ENCODE peak calls at places on chromosomes 16 and 17, in four cellular contexts. V, C, D and U are unnamed samples.

GRCh38 chr17:51617876-51618455 is 357.6 kb downstream of the UTP18 start:
- DNase-seq in V (no peak), C (no peak), D (no peak), U (no peak)

GRCh38 chr17:57945999-57946797 is 9.0 kb downstream of the CUEDC1 start:
- DNase-seq in V (no peak), C (no peak), D (peak; percentile 47), U (peak; percentile 70)

GRCh38 chr17:55531053-55531728 is 19.9 kb upstream of the SMIM36 start:
- DNase-seq in V (no peak), C (no peak), D (no peak), U (no peak)

GRCh38 chr16:424033-424622 is 1.3 kb upstream of the RAB11FIP3 start:
- DNase-seq in V (peak; percentile 89), C (no peak), D (no peak), U (peak; percentile 96)

GRCh38 chr17:1521067-1521466 is 4.7 kb upstream of the INPP5K start:
- DNase-seq in V (no peak), C (no peak), D (no peak), U (no peak)

GRCh38 chr17:38885728-38886642 is 16.1 kb downstream of the LASP1 start:
- DNase-seq in V (no peak), C (no peak), D (no peak), U (no peak)

GRCh38 chr16:12501727-12502457 is 301.8 kb downstream of the CPPED1 start:
- DNase-seq in V (no peak), C (no peak), D (no peak), U (peak; percentile 79)

GRCh38 chr17:4479340-4479981 is 19.2 kb upstream of the SPNS2 start:
- DNase-seq in V (no peak), C (no peak), D (no peak), U (peak; percentile 25)

GRCh38 chr17:42608692-42609181 is 437 bp downstream of the RETREG3 start:
- DNase-seq in V (no peak), C (no peak), D (peak; percentile 52), U (no peak)

GRCh38 chr16:10594312-10594950 is 14.0 kb upstream of the EMP2 start:
- DNase-seq in V (peak; percentile 81), C (no peak), D (peak; percentile 53), U (peak; percentile 17)

GRCh38 chr16:24598777-24599437 is 59.5 kb downstream of the RBBP6 start:
- DNase-seq in V (no peak), C (no peak), D (no peak), U (no peak)

GRCh38 chr17:60169921-60170817 is 20.4 kb downstream of the CA4 start:
- DNase-seq in V (no peak), C (peak; percentile 74), D (no peak), U (peak; percentile 36)

GRCh38 chr17:82686366-82687324 is 11.9 kb downstream of the RAB40B start:
- DNase-seq in V (no peak), C (no peak), D (no peak), U (no peak)

GRCh38 chr17:46795379-46795952 is 23.0 kb downstream of the WNT3 start:
- DNase-seq in V (no peak), C (no peak), D (no peak), U (no peak)

GRCh38 chr17:78677303-78678219 is 100.4 kb upstream of the DNAH17 start:
- DNase-seq in V (no peak), C (no peak), D (no peak), U (no peak)

GRCh38 chr17:49600949-49601348 is 25.3 kb downstream of the NXPH3 start:
- DNase-seq in V (no peak), C (no peak), D (no peak), U (no peak)

GRCh38 chr16:4316103-4316731 is 350 bp downstream of the GLIS2 start:
- DNase-seq in V (no peak), C (no peak), D (no peak), U (no peak)

GRCh38 chr16:67926181-67926742 is 5.4 kb downstream of the CTRL start:
- DNase-seq in V (no peak), C (no peak), D (peak; percentile 45), U (no peak)

GRCh38 chr16:11211977-11212818 is 43.8 kb downstream of the SOCS1 start:
- DNase-seq in V (no peak), C (no peak), D (no peak), U (no peak)

GRCh38 chr16:78579020-78579419 is 479.6 kb downstream of the WWOX start:
- DNase-seq in V (no peak), C (no peak), D (no peak), U (no peak)

GRCh38 chr16:86590501-86591144 is 12.3 kb downstream of the FOXL1 start:
- DNase-seq in V (no peak), C (no peak), D (no peak), U (peak; percentile 92)